ENCODE peak calls at places on chromosome 21, in five cellular contexts. W, N, G, T and V are unnamed samples.

GRCh38 chr21:36428789-36429671 is 43.8 kb downstream of the CHAF1B start:
- DNase-seq in W (no peak), N (no peak), G (no peak), T (no peak), V (no peak)

GRCh38 chr21:17828223-17828622 is 9.1 kb upstream of the C21orf91 start:
- DNase-seq in W (peak; percentile 75), N (peak; percentile 35), G (no peak), T (no peak), V (peak; percentile 49)

GRCh38 chr21:32411366-32412161 is 942 bp upstream of the EVA1C start:
- DNase-seq in W (peak; percentile 38), N (peak; percentile 90), G (peak; percentile 87), T (no peak), V (no peak)

GRCh38 chr21:23247334-23247733 is 2249.1 kb downstream of the NCAM2 start:
- DNase-seq in W (no peak), N (peak; percentile 39), G (no peak), T (no peak), V (no peak)

GRCh38 chr21:36545776-36546511 is 66.0 kb upstream of the CLDN14 start:
- DNase-seq in W (no peak), N (peak; percentile 46), G (no peak), T (no peak), V (no peak)

GRCh38 chr21:32403201-32403701 is 9.3 kb upstream of the EVA1C start:
- DNase-seq in W (peak; percentile 73), N (peak; percentile 89), G (peak; percentile 71), T (peak; percentile 3), V (no peak)

GRCh38 chr21:27954806-27955205 is 987.9 kb upstream of the ADAMTS5 start:
- DNase-seq in W (peak; percentile 71), N (no peak), G (no peak), T (no peak), V (no peak)

GRCh38 chr21:32921632-32922230 is 104.0 kb upstream of the OLIG2 start:
- DNase-seq in W (peak; percentile 10), N (no peak), G (no peak), T (no peak), V (no peak)

GRCh38 chr21:16551101-16551695 is 821.4 kb downstream of the USP25 start:
- DNase-seq in W (no peak), N (peak; percentile 42), G (no peak), T (no peak), V (no peak)

GRCh38 chr21:37043818-37044217 is 29.1 kb downstream of the PIGP start:
- DNase-seq in W (no peak), N (no peak), G (no peak), T (no peak), V (no peak)

GRCh38 chr21:28883931-28884330 is 108.7 kb downstream of the LTN1 start:
- DNase-seq in W (no peak), N (no peak), G (no peak), T (no peak), V (no peak)

GRCh38 chr21:33894736-33895288 is 20.8 kb downstream of the ATP5PO start:
- DNase-seq in W (peak; percentile 89), N (peak; percentile 94), G (peak; percentile 66), T (no peak), V (peak; percentile 57)

GRCh38 chr21:15894596-15894995 is 164.8 kb downstream of the USP25 start:
- DNase-seq in W (peak; percentile 38), N (peak; percentile 41), G (no peak), T (no peak), V (no peak)

GRCh38 chr21:29938968-29939858 is 583 bp downstream of the GRIK1 start:
- DNase-seq in W (no peak), N (peak; percentile 4), G (no peak), T (no peak), V (no peak)

GRCh38 chr21:22575165-22575584 is 1577.0 kb downstream of the NCAM2 start:
- DNase-seq in W (no peak), N (no peak), G (no peak), T (no peak), V (no peak)

GRCh38 chr21:29192999-29193563 is 62.6 kb downstream of the MAP3K7CL start:
- DNase-seq in W (no peak), N (no peak), G (no peak), T (no peak), V (no peak)

GRCh38 chr21:43904316-43904925 is 39.4 kb downstream of the AGPAT3 start:
- DNase-seq in W (no peak), N (no peak), G (no peak), T (no peak), V (no peak)

GRCh38 chr21:43287974-43288755 is 119.4 kb downstream of the CRYAA start:
- DNase-seq in W (no peak), N (no peak), G (no peak), T (no peak), V (no peak)

GRCh38 chr21:26753822-26754221 is 91.4 kb downstream of the ADAMTS1 start:
- DNase-seq in W (no peak), N (no peak), G (no peak), T (no peak), V (no peak)

GRCh38 chr21:17693801-17694200 is 81.1 kb upstream of the BTG3 start:
- DNase-seq in W (no peak), N (no peak), G (no peak), T (no peak), V (no peak)

GRCh38 chr21:15929536-15929935 is 199.8 kb downstream of the USP25 start:
- DNase-seq in W (no peak), N (no peak), G (no peak), T (no peak), V (no peak)

GRCh38 chr21:15455819-15456462 is 273.8 kb upstream of the USP25 start:
- DNase-seq in W (no peak), N (no peak), G (no peak), T (no peak), V (no peak)

GRCh38 chr21:25171438-25171837 is 435.8 kb downstream of the MRPL39 start:
- DNase-seq in W (peak; percentile 15), N (peak; percentile 36), G (no peak), T (no peak), V (no peak)

GRCh38 chr21:46160563-46161179 is 5.3 kb upstream of the FTCD start:
- DNase-seq in W (no peak), N (peak; percentile 43), G (no peak), T (no peak), V (no peak)

GRCh38 chr21:15051652-15052554 is 12.9 kb downstream of the NRIP1 start:
- DNase-seq in W (peak; percentile 47), N (peak; percentile 53), G (no peak), T (no peak), V (no peak)

GRCh38 chr21:18725653-18726052 is 322.1 kb upstream of the TMPRSS15 start:
- DNase-seq in W (no peak), N (no peak), G (no peak), T (no peak), V (no peak)

GRCh38 chr21:34029724-34030528 is 43.5 kb upstream of the MRPS6 start:
- DNase-seq in W (peak; percentile 82), N (peak; percentile 92), G (peak; percentile 40), T (peak; percentile 87), V (peak; percentile 60)

GRCh38 chr21:10464975-10465374 is 56.4 kb upstream of the TPTE start:
- DNase-seq in W (no peak), N (no peak), G (no peak), T (no peak), V (no peak)

GRCh38 chr21:17679002-17679600 is 66.4 kb upstream of the BTG3 start:
- DNase-seq in W (peak; percentile 71), N (peak; percentile 79), G (no peak), T (peak; percentile 48), V (peak; percentile 17)

GRCh38 chr21:46151989-46152938 is 3.1 kb downstream of the FTCD start:
- DNase-seq in W (no peak), N (no peak), G (no peak), T (no peak), V (no peak)

DNA sequence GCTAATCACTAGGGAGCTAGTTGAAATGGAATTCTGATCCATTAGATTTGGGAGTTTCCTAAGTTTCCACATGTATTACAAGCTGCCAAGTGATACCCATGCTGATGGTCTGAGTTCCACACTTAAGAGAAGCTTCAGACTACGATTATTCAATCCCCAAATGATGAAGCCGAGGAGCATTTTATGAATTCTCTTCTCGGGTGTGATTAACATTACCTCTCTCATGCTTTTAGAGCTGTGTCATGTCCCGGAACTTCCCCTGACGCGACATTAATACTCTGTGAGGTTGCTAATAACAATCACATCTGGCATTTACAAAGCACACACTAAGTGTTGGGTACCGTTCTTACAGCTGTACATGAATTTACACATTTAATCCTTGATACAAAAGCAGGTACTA is 63.0 kb downstream of the KCNJ15 start:
- DNase-seq in W (peak; percentile 74), N (no peak), G (no peak), T (no peak), V (peak; percentile 89)
- H3K4me1 ChIP-seq in W (peaks cover 5% of the 10 kb centered on the region), N (no peaks in the 10 kb centered on the region), G (no peaks in the 10 kb centered on the region), T (no peaks in the 10 kb centered on the region), V (peaks cover 29% of the 10 kb centered on the region)

GRCh38 chr21:35136586-35137254 is 87.6 kb upstream of the RUNX1 start:
- DNase-seq in W (peak; percentile 62), N (peak; percentile 29), G (no peak), T (no peak), V (peak; percentile 80)
- H3K27ac ChIP-seq in W (peak overlapping the region; percentile 77), N (no peak overlapping the region), G (no peak overlapping the region), T (no peak overlapping the region), V (peak overlapping the region; percentile 83)

GRCh38 chr21:42127164-42128125 is 56.3 kb downstream of the UMODL1 start:
- DNase-seq in W (no peak), N (no peak), G (no peak), T (no peak), V (no peak)

GRCh38 chr21:42124826-42125570 is 53.9 kb downstream of the UMODL1 start:
- DNase-seq in W (no peak), N (no peak), G (no peak), T (no peak), V (no peak)

GRCh38 chr21:42124081-42124480 is 53.0 kb downstream of the UMODL1 start:
- DNase-seq in W (no peak), N (no peak), G (no peak), T (no peak), V (no peak)

GRCh38 chr21:42123509-42123908 is 52.4 kb downstream of the UMODL1 start:
- DNase-seq in W (no peak), N (no peak), G (no peak), T (no peak), V (no peak)

GRCh38 chr21:42125571-42126544 is 54.7 kb downstream of the UMODL1 start:
- DNase-seq in W (peak; percentile 59), N (peak; percentile 47), G (peak; percentile 76), T (no peak), V (no peak)
- TF ChIP-seq CTCF in W (no peak), N (peak; percentile 18), G (no peak), T (no peak), V (peak; percentile 57)

DNA sequence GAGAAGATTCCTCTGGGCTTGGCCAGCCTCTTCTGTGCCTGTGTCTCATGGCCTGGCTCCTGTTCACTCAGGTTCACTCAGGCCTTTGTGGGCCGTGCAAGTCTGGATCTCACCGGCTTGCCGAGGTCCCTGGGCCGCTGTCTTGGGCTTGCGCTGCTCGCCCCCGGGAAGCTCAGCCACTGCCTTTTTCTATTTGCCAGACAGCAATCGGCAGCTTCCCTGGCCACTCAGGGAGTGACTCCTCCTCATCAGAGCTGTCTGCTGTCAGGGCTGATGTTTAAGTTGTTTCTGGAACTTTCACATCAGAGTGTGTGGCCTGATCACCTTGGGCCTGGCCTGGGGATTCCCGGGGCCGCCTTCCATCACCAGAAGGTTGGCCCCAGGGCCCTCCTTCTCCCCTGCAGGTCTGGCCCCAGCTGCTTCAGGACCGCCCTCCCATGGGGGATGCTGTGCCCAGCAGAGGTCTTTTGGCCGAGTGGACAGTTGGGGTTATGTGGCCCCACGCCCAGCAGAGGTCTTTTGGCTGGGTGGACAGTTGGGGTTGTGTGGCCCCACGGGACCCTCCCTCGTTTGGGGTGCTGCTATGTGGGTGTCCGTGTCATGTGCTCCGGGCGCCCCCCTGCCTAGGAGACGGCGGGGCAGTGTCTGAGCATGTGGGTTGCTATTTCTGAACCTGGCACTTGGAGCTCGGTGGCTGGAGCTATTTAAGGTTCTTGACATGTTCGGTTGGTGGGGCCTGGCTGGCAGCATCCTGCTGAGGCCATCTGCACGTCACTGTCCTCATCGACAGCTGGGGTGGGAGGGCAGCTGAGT is 12.5 kb downstream of the SLX9 start:
- DNase-seq in W (no peak), N (no peak), G (no peak), T (no peak), V (no peak)
- H3K4me1 ChIP-seq in W (no peaks in the 10 kb centered on the region), N (peaks cover 15% of the 10 kb centered on the region), G (no peaks in the 10 kb centered on the region), T (no peaks in the 10 kb centered on the region), V (no peaks in the 10 kb centered on the region)